ENCODE peak calls at places on chromosomes 6 and 20, in nine cellular contexts. L is NCI-H1092 treated with DMSO at 0.1 percent for 48 hours; Y is iPS-NIHi11; C is SW480; V is activated CD8-positive, alpha-beta memory T cell treated with anti-CD3 and anti-CD28 coated beads for 24 hours; F is NCI-H1417; N is cardiac fibroblast; P is RWPE1; I is NCI-H524 treated with DMSO at 0.1 percent for 48 hours. E is an unnamed sample.

GRCh38 chr6:132746049-132746448 is 11.7 kb downstream of the VNN2 start:
- DNase-seq in V (no peak), I (no peak), Y (no peak), P (no peak), L (no peak), C (no peak), N (no peak), F (no peak), E (no peak)

GRCh38 chr6:46949662-46950280 is 28.0 kb upstream of the ADGRF5 start:
- DNase-seq in P (no peak), L (no peak), N (peak), C (no peak), Y (no peak), V (no peak), F (no peak), I (no peak), E (no peak)

GRCh38 chr6:94511502-94512088 is 1065.7 kb upstream of the MANEA start:
- DNase-seq in C (no peak), V (no peak), N (no peak), L (no peak), F (no peak), I (no peak), Y (no peak), P (no peak), E (no peak)

GRCh38 chr20:45322952-45323383 is 14.9 kb upstream of the MATN4 start:
- DNase-seq in P (no peak), V (no peak), I (no peak), Y (peak), C (peak), L (peak), N (peak), F (peak), E (peak)

GRCh38 chr6:13550656-13551055 is 23.7 kb upstream of the SIRT5 start:
- DNase-seq in I (no peak), P (no peak), F (no peak), C (no peak), N (no peak), L (no peak), Y (no peak), V (no peak), E (no peak)

GRCh38 chr6:105112577-105112976 is 67.2 kb downstream of the POPDC3 start:
- DNase-seq in P (no peak), N (peak), Y (no peak), I (no peak), L (no peak), V (no peak), C (no peak), F (no peak), E (peak)

GRCh38 chr20:50460608-50461268 is 49.4 kb upstream of the PTPN1 start:
- DNase-seq in F (peak), V (peak), I (peak), P (peak), L (peak), Y (peak), C (peak), N (peak), E (peak)

GRCh38 chr20:48831702-48832422 is 4.1 kb upstream of the PREX1 start:
- DNase-seq in C (peak), L (no peak), P (peak), F (no peak), Y (no peak), V (no peak), N (peak), I (no peak), E (no peak)

GRCh38 chr20:58673119-58673518 is 19.5 kb upstream of the NPEPL1 start:
- DNase-seq in L (no peak), F (no peak), I (no peak), N (no peak), V (no peak), Y (no peak), P (no peak), C (no peak), E (no peak)

GRCh38 chr20:59135093-59135492 is 28.5 kb upstream of the ZNF831 start:
- DNase-seq in L (no peak), I (no peak), N (no peak), C (no peak), P (peak), Y (no peak), V (no peak), F (no peak), E (no peak)

GRCh38 chr6:3005077-3005476 is 5.4 kb downstream of the NQO2 start:
- DNase-seq in Y (no peak), V (no peak), I (no peak), F (no peak), P (no peak), C (no peak), L (no peak), N (no peak), E (no peak)

GRCh38 chr6:113401231-113401630 is 455.9 kb upstream of the MARCKS start:
- DNase-seq in F (no peak), L (no peak), Y (no peak), V (no peak), N (peak), C (no peak), P (no peak), I (no peak), E (no peak)

GRCh38 chr6:90411292-90411781 is 114.7 kb upstream of the BACH2 start:
- DNase-seq in L (no peak), I (no peak), V (peak), Y (peak), N (no peak), C (no peak), P (peak), F (no peak), E (peak)

GRCh38 chr6:101832371-101832770 is 438.9 kb downstream of the GRIK2 start:
- DNase-seq in V (no peak), N (no peak), L (no peak), F (no peak), C (no peak), P (no peak), Y (no peak), I (peak), E (no peak)

GRCh38 chr6:4299476-4299875 is 164.1 kb upstream of the ECI2 start:
- DNase-seq in N (peak), L (no peak), V (no peak), F (no peak), I (no peak), P (no peak), C (peak), Y (no peak), E (no peak)

GRCh38 chr6:158313989-158314388 is 1.7 kb downstream of the TULP4 start:
- DNase-seq in I (no peak), L (no peak), C (no peak), N (no peak), F (no peak), Y (no peak), P (no peak), V (no peak), E (no peak)

GRCh38 chr6:3041606-3042005 is 26.7 kb upstream of the RIPK1 start:
- DNase-seq in F (no peak), V (no peak), C (no peak), Y (no peak), P (no peak), N (no peak), I (no peak), L (no peak), E (no peak)

GRCh38 chr20:63694596-63695418 is 1.6 kb upstream of the TNFRSF6B start:
- DNase-seq in V (no peak), C (no peak), L (no peak), P (no peak), N (no peak), F (no peak), I (no peak), Y (peak), E (peak)

GRCh38 chr6:12482386-12482785 is 192.2 kb downstream of the EDN1 start:
- DNase-seq in F (no peak), I (no peak), V (no peak), C (no peak), Y (no peak), L (no peak), N (no peak), P (no peak), E (peak)

GRCh38 chr6:96900873-96901272 is 3.2 kb upstream of the NDUFAF4 start:
- DNase-seq in N (no peak), Y (no peak), I (no peak), C (no peak), V (no peak), P (no peak), F (no peak), L (no peak), E (no peak)

GRCh38 chr6:143513410-143513809 is 1.9 kb upstream of the FUCA2 start:
- DNase-seq in Y (peak), P (peak), I (peak), L (peak), C (no peak), V (no peak), F (peak), N (no peak), E (peak)

GRCh38 chr20:41299899-41300298 is 17.6 kb downstream of the ZHX3 start:
- DNase-seq in P (no peak), Y (no peak), V (no peak), N (no peak), F (no peak), I (no peak), C (no peak), L (no peak), E (no peak)

GRCh38 chr20:19932170-19932667 is 84.9 kb upstream of the NAA20 start:
- DNase-seq in N (peak), C (no peak), Y (no peak), L (no peak), I (no peak), V (no peak), F (no peak), P (no peak), E (no peak)

GRCh38 chr6:54802775-54803631 is 43.6 kb upstream of the FAM83B start:
- DNase-seq in N (peak), L (no peak), P (peak), I (no peak), V (no peak), C (no peak), Y (peak), F (no peak), E (no peak)

GRCh38 chr20:44504402-44505309 is 17.2 kb downstream of the SERINC3 start:
- DNase-seq in F (no peak), P (no peak), C (no peak), I (no peak), L (no peak), V (no peak), Y (no peak), N (no peak), E (no peak)

GRCh38 chr6:148973809-148974208 is 227.0 kb downstream of the UST start:
- DNase-seq in L (peak), C (peak), I (peak), F (peak), N (peak), P (no peak), Y (no peak), V (no peak), E (peak)

GRCh38 chr20:50478162-50479036 is 31.8 kb upstream of the PTPN1 start:
- DNase-seq in I (no peak), V (peak), P (peak), F (peak), C (peak), N (peak), L (peak), Y (peak), E (peak)

GRCh38 chr20:1894471-1894950 is 696 bp upstream of the SIRPA start:
- DNase-seq in C (peak), N (no peak), P (peak), V (peak), L (no peak), F (peak), Y (peak), I (no peak), E (peak)

GRCh38 chr6:100186552-100186951 is 192.5 kb upstream of the MCHR2 start:
- DNase-seq in C (no peak), Y (no peak), I (no peak), F (no peak), V (no peak), P (no peak), L (no peak), N (peak), E (no peak)

GRCh38 chr6:37592085-37592698 is 92.5 kb upstream of the CCDC167 start:
- DNase-seq in L (no peak), V (no peak), C (no peak), F (no peak), I (no peak), P (no peak), N (no peak), Y (no peak), E (no peak)